ENCODE peak calls at places on chromosomes 2 and 18, in four cellular contexts. H is glomerular endothelial cell, X is NCI-H526, J is GM04503. E is an unnamed sample.

GRCh38 chr2:238945433-238946150 is 97.7 kb downstream of the TWIST2 start:
- DNase-seq in H (no peak), X (no peak), J (no peak), E (peak)

GRCh38 chr2:155377178-155377780 is 678.8 kb downstream of the KCNJ3 start:
- DNase-seq in H (no peak), X (peak), J (peak), E (no peak)

GRCh38 chr2:208253518-208254117 is 1.3 kb downstream of the IDH1 start:
- DNase-seq in H (no peak), X (peak), J (no peak), E (no peak)

GRCh38 chr18:48607049-48607984 is 68.5 kb downstream of the CTIF start:
- DNase-seq in H (no peak), X (no peak), J (peak), E (no peak)

GRCh38 chr2:206275274-206276160 is 1.1 kb downstream of the ZDBF2 start:
- DNase-seq in H (no peak), X (peak), J (peak), E (no peak)

GRCh38 chr2:161625314-161625919 is 1.2 kb downstream of the SLC4A10 start:
- DNase-seq in H (no peak), X (no peak), J (no peak), E (peak)

GRCh38 chr18:11308499-11308898 is 159.1 kb upstream of the PIEZO2 start:
- DNase-seq in H (no peak), X (no peak), J (no peak), E (no peak)

GRCh38 chr2:121165038-121165542 is 119.9 kb downstream of the TFCP2L1 start:
- DNase-seq in H (no peak), X (no peak), J (no peak), E (no peak)

GRCh38 chr18:50313031-50313607 is 25.6 kb upstream of the CXXC1 start:
- DNase-seq in H (no peak), X (no peak), J (no peak), E (no peak)

GRCh38 chr18:37403100-37403781 is 162.4 kb downstream of the CELF4 start:
- DNase-seq in H (no peak), X (no peak), J (peak), E (peak)

E was measured in islet precursor cell.